ENCODE peak calls at places on chromosomes 6 and 20, in five cellular contexts. One of them, this sample, is unnamed.

GRCh38 chr20:36845288-36845969 is 30.5 kb upstream of the TLDC2 start:
- DNase-seq in mesendoderm: no peak
- DNase-seq in H9: no peak
- DNase-seq in H1: no peak
- DNase-seq in mesenchymal stem cell: no peak
- DNase-seq in this sample: no peak

GRCh38 chr20:61118429-61119224 is 133.4 kb upstream of the CDH4 start:
- DNase-seq in mesenchymal stem cell: peak; percentile 59
- DNase-seq in mesendoderm: no peak
- DNase-seq in H1: no peak
- DNase-seq in H9: no peak
- DNase-seq in this sample: no peak

GRCh38 chr6:158536084-158536890 is 23.6 kb upstream of the TMEM181 start:
- DNase-seq in mesenchymal stem cell: peak; percentile 77
- DNase-seq in H1: no peak
- DNase-seq in H9: peak; percentile 85
- DNase-seq in mesendoderm: peak; percentile 92
- DNase-seq in this sample: peak; percentile 89

GRCh38 chr20:10578607-10579006 is 95.2 kb downstream of the JAG1 start:
- DNase-seq in H9: no peak
- DNase-seq in mesendoderm: no peak
- DNase-seq in H1: no peak
- DNase-seq in mesenchymal stem cell: peak; percentile 73
- DNase-seq in this sample: no peak

GRCh38 chr6:41568585-41569384 is 22.6 kb downstream of the FOXP4 start:
- DNase-seq in mesendoderm: no peak
- DNase-seq in H9: no peak
- DNase-seq in H1: no peak
- DNase-seq in mesenchymal stem cell: peak; percentile 67
- DNase-seq in this sample: no peak

GRCh38 chr6:133889557-133890301 is 816 bp downstream of the TCF21 start:
- DNase-seq in mesenchymal stem cell: peak; percentile 74
- DNase-seq in H9: peak; percentile 65
- DNase-seq in mesendoderm: peak; percentile 63
- DNase-seq in H1: no peak
- DNase-seq in this sample: no peak

GRCh38 chr20:20691477-20691863 is 21.0 kb downstream of the RALGAPA2 start:
- DNase-seq in H9: no peak
- DNase-seq in H1: no peak
- DNase-seq in mesenchymal stem cell: no peak
- DNase-seq in mesendoderm: no peak
- DNase-seq in this sample: no peak

GRCh38 chr6:143396497-143397228 is 53.8 kb downstream of the ADAT2 start:
- DNase-seq in H9: no peak
- DNase-seq in mesenchymal stem cell: no peak
- DNase-seq in H1: no peak
- DNase-seq in mesendoderm: no peak
- DNase-seq in this sample: peak; percentile 51

GRCh38 chr20:62087632-62088031 is 22.0 kb upstream of the TAF4 start:
- DNase-seq in mesendoderm: no peak
- DNase-seq in H1: no peak
- DNase-seq in mesenchymal stem cell: no peak
- DNase-seq in H9: no peak
- DNase-seq in this sample: no peak

GRCh38 chr6:148973809-148974208 is 227.0 kb downstream of the UST start:
- DNase-seq in H9: no peak
- DNase-seq in H1: no peak
- DNase-seq in mesendoderm: peak; percentile 56
- DNase-seq in mesenchymal stem cell: peak; percentile 53
- DNase-seq in this sample: peak; percentile 52

GRCh38 chr6:1758076-1758679 is 148.5 kb downstream of the FOXC1 start:
- DNase-seq in H1: no peak
- DNase-seq in H9: no peak
- DNase-seq in mesendoderm: peak; percentile 91
- DNase-seq in mesenchymal stem cell: no peak
- DNase-seq in this sample: no peak

GRCh38 chr6:157074969-157075368 is 248.3 kb downstream of the TMEM242 start:
- DNase-seq in mesenchymal stem cell: no peak
- DNase-seq in H9: no peak
- DNase-seq in H1: no peak
- DNase-seq in mesendoderm: no peak
- DNase-seq in this sample: no peak

GRCh38 chr20:23050847-23051627 is 1.6 kb upstream of the THBD start:
- DNase-seq in mesenchymal stem cell: peak; percentile 93
- DNase-seq in mesendoderm: peak; percentile 96
- DNase-seq in H1: peak; percentile 78
- DNase-seq in H9: peak; percentile 88
- DNase-seq in this sample: peak; percentile 78

GRCh38 chr6:113695506-113695905 is 161.6 kb upstream of the MARCKS start:
- DNase-seq in mesendoderm: no peak
- DNase-seq in H1: no peak
- DNase-seq in mesenchymal stem cell: peak; percentile 74
- DNase-seq in H9: no peak
- DNase-seq in this sample: no peak

GRCh38 chr6:132253906-132254305 is 147.4 kb downstream of the MOXD1 start:
- DNase-seq in mesenchymal stem cell: no peak
- DNase-seq in H1: no peak
- DNase-seq in H9: no peak
- DNase-seq in mesendoderm: peak; percentile 46
- DNase-seq in this sample: no peak

GRCh38 chr20:3653921-3654320 is 9.3 kb downstream of the GFRA4 start:
- DNase-seq in H1: no peak
- DNase-seq in H9: no peak
- DNase-seq in mesenchymal stem cell: no peak
- DNase-seq in mesendoderm: no peak
- DNase-seq in this sample: no peak

GRCh38 chr20:3652217-3652616 is 11.0 kb downstream of the GFRA4 start:
- DNase-seq in mesenchymal stem cell: no peak
- DNase-seq in H9: no peak
- DNase-seq in H1: no peak
- DNase-seq in mesendoderm: no peak
- DNase-seq in this sample: no peak

GRCh38 chr20:3652646-3653596 is 10.3 kb downstream of the GFRA4 start:
- DNase-seq in H9: no peak
- DNase-seq in mesenchymal stem cell: no peak
- DNase-seq in H1: no peak
- DNase-seq in mesendoderm: no peak
- DNase-seq in this sample: no peak

GRCh38 chr20:3654326-3655031 is 8.7 kb downstream of the GFRA4 start:
- DNase-seq in mesendoderm: no peak
- DNase-seq in H9: no peak
- DNase-seq in H1: no peak
- DNase-seq in mesenchymal stem cell: no peak
- DNase-seq in this sample: peak; percentile 75

DNA sequence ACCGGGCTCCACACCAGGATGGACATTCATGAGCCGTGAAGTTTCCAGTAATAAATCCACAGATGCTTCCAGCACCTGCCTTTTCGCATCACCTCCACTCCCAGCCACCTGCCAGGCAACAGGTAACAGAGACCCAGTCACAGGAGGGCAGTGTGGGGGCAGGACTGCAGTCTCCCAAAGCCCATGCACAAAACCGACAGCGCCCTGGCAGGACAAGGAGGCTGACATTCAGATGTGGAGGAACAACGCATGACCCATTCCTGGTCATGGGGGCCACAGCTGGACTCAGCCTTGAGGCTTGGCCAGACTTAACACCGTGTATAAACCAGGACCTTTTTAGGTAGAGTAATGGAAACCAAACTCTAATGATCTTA is 8.2 kb downstream of the GFRA4 start:
- DNase-seq in mesendoderm: no peak
- DNase-seq in H9: no peak
- DNase-seq in H1: no peak
- DNase-seq in mesenchymal stem cell: no peak
- DNase-seq in this sample: no peak
- H2BK120ac ChIP-seq in mesendoderm: no peak overlapping the region
- H2BK120ac ChIP-seq in H9: no peak overlapping the region
- H2BK120ac ChIP-seq in H1: no peak overlapping the region
- H2BK120ac ChIP-seq in mesenchymal stem cell: no peak overlapping the region
- H2BK120ac ChIP-seq in this sample: no peak overlapping the region

GRCh38 chr6:6395581-6396197 is 75.2 kb upstream of the F13A1 start:
- DNase-seq in H1: no peak
- DNase-seq in mesenchymal stem cell: no peak
- DNase-seq in mesendoderm: no peak
- DNase-seq in H9: no peak
- DNase-seq in this sample: no peak
- H2BK120ac ChIP-seq in H1: no peak overlapping the region
- H2BK120ac ChIP-seq in mesenchymal stem cell: no peak overlapping the region
- H2BK120ac ChIP-seq in mesendoderm: no peak overlapping the region
- H2BK120ac ChIP-seq in H9: no peak overlapping the region
- H2BK120ac ChIP-seq in this sample: no peak overlapping the region

DNA sequence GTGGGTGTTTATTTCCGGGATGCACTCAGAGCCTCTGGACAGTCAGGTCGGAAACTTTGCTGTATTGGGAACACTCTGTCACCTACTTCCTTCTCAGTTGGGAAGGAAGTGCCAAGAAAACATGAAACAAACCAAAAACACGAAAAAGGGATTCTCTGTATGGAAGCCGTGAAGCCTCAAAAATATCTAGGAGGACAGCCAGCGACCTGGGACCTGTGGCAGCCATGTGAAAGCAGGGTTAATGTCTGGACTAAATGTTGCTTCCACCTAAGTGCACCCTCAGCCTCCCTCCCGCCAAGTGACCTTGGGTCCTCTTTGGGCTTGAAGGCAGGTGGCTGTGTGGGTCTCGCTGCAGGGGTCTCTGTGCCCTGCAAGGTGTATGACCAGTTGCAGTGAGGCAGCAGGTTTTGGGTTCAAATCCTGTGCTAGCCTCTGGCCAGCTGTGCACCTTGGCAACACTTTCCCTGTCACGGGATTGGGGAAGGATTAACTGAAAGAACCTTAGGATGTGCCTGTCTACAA is 846 bp downstream of the MAVS start:
- DNase-seq in mesendoderm: no peak
- DNase-seq in H1: no peak
- DNase-seq in H9: no peak
- DNase-seq in mesenchymal stem cell: no peak
- DNase-seq in this sample: no peak
- H2BK120ac ChIP-seq in mesendoderm: no peak overlapping the region
- H2BK120ac ChIP-seq in H1: no peak overlapping the region
- H2BK120ac ChIP-seq in H9: no peak overlapping the region
- H2BK120ac ChIP-seq in mesenchymal stem cell: no peak overlapping the region
- H2BK120ac ChIP-seq in this sample: no peak overlapping the region

DNA sequence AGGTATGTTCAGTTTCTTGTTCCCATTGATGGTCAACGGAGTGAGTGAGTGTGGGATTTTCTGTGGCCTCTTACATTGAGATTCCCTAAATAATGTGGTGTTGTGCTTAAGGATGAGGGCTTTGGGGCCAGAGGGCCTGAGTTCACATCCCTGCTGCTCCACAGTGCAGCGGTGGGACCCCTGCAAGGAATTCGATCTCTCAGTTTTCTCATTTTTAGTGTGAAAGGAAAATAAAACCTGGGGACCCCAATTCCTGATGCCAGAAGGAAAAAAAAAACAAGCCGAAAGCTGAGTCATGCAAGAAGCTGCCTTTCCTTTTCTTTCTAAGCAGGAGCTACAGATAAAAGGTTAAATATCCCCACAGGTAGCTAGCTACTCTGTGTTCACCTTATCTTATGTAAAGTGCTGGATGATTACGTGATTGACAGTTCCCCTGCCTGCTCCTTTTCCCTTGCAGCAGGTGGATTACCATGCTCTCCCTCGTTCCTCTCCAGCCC is 120.2 kb upstream of the CLDN20 start:
- DNase-seq in H9: no peak
- DNase-seq in mesendoderm: peak; percentile 60
- DNase-seq in mesenchymal stem cell: no peak
- DNase-seq in H1: no peak
- DNase-seq in this sample: no peak
- H2BK120ac ChIP-seq in H9: no peak overlapping the region
- H2BK120ac ChIP-seq in mesendoderm: peak overlapping the region; percentile 63
- H2BK120ac ChIP-seq in mesenchymal stem cell: peak overlapping the region; percentile 67
- H2BK120ac ChIP-seq in H1: peak overlapping the region; percentile 10
- H2BK120ac ChIP-seq in this sample: no peak overlapping the region